ENCODE peak calls at places on chromosome 17, in six cellular contexts. P is H7, M is fibroblast of lung, D is psoas muscle, N is HS-5, B is GM04504. F is an unnamed sample.

GRCh38 chr17:28747046-28747691 is 3.4 kb downstream of the TRAF4 start:
- DNase-seq in P (peak), M (no peak), N (no peak), D (no peak), B (no peak), F (no peak)

GRCh38 chr17:59607817-59608403 is 11.8 kb upstream of the CLTC start:
- DNase-seq in P (peak), D (no peak), B (no peak), M (no peak), N (no peak), F (no peak)

GRCh38 chr17:12922120-12922519 is 95.7 kb downstream of the ELAC2 start:
- DNase-seq in N (no peak), B (no peak), M (no peak), P (no peak), D (no peak), F (no peak)

GRCh38 chr17:59221159-59221847 is 992 bp downstream of the GDPD1 start:
- DNase-seq in D (no peak), B (no peak), N (no peak), M (no peak), P (no peak), F (no peak)

GRCh38 chr17:12402963-12403622 is 262.6 kb upstream of the MYOCD start:
- DNase-seq in D (no peak), P (no peak), M (peak), B (no peak), N (peak), F (peak)

GRCh38 chr17:48814504-48814903 is 2.5 kb downstream of the TTLL6 start:
- DNase-seq in M (peak), P (peak), B (no peak), D (peak), N (peak), F (no peak)

GRCh38 chr17:40095944-40096791 is 4.2 kb downstream of the NR1D1 start:
- DNase-seq in B (no peak), P (peak), N (no peak), M (no peak), D (peak), F (no peak)

GRCh38 chr17:40458001-40458791 is 14.9 kb downstream of the IGFBP4 start:
- DNase-seq in B (peak), D (no peak), N (no peak), M (peak), P (peak), F (peak)

GRCh38 chr17:27915715-27916114 is 22.6 kb upstream of the LYRM9 start:
- DNase-seq in N (no peak), P (peak), B (no peak), D (no peak), M (no peak), F (no peak)

GRCh38 chr17:73404246-73404645 is 92.4 kb upstream of the CDC42EP4 start:
- DNase-seq in B (no peak), M (no peak), D (no peak), P (no peak), N (no peak), F (no peak)

GRCh38 chr17:16281351-16281750 is 64.3 kb downstream of the PIGL start:
- DNase-seq in B (no peak), M (peak), N (no peak), P (no peak), D (no peak), F (no peak)

GRCh38 chr17:81437221-81437651 is 42.0 kb downstream of the BAHCC1 start:
- DNase-seq in P (no peak), B (no peak), M (no peak), D (no peak), N (no peak), F (no peak)

GRCh38 chr17:56290486-56291118 is 137.3 kb downstream of the ANKFN1 start:
- DNase-seq in D (no peak), N (no peak), P (no peak), B (no peak), M (no peak), F (no peak)

GRCh38 chr17:39835038-39835786 is 28.9 kb downstream of the IKZF3 start:
- DNase-seq in M (no peak), D (no peak), N (no peak), B (no peak), P (peak), F (no peak)

GRCh38 chr17:52106638-52107261 is 51.8 kb downstream of the CA10 start:
- DNase-seq in B (peak), P (peak), D (peak), N (no peak), M (peak), F (no peak)

GRCh38 chr17:81684442-81684911 is 666 bp downstream of the HGS start:
- DNase-seq in P (peak), B (no peak), M (no peak), N (peak), D (no peak), F (no peak)

GRCh38 chr17:56173958-56174357 is 20.7 kb downstream of the ANKFN1 start:
- DNase-seq in N (no peak), M (peak), D (no peak), B (no peak), P (no peak), F (no peak)

GRCh38 chr17:28993013-28993600 is 12.7 kb downstream of the SEZ6 start:
- DNase-seq in D (no peak), B (no peak), P (no peak), M (no peak), N (no peak), F (no peak)

GRCh38 chr17:38575781-38576180 is 30.0 kb downstream of the SRCIN1 start:
- DNase-seq in B (no peak), D (no peak), P (no peak), N (no peak), M (peak), F (no peak)

GRCh38 chr17:72385482-72385881 is 264.7 kb downstream of the SOX9 start:
- DNase-seq in M (no peak), D (no peak), B (no peak), P (no peak), N (no peak), F (no peak)

GRCh38 chr17:42759982-42760651 is 910 bp upstream of the RAMP2 start:
- DNase-seq in B (no peak), M (no peak), D (no peak), P (no peak), N (no peak), F (no peak)

GRCh38 chr17:72345536-72345935 is 224.7 kb downstream of the SOX9 start:
- DNase-seq in D (no peak), N (no peak), P (no peak), M (no peak), B (no peak), F (no peak)

GRCh38 chr17:47222032-47222431 is 12.9 kb downstream of the MYL4 start:
- DNase-seq in D (no peak), N (no peak), M (no peak), P (no peak), B (no peak), F (no peak)

GRCh38 chr17:2688351-2689342 is 22.9 kb downstream of the CLUH start:
- DNase-seq in P (peak), B (no peak), M (no peak), N (no peak), D (no peak), F (no peak)

GRCh38 chr17:57284984-57285646 is 28.8 kb downstream of the MSI2 start:
- DNase-seq in N (no peak), M (peak), P (peak), D (no peak), B (no peak), F (no peak)

GRCh38 chr17:62802531-62803205 is 5.4 kb downstream of the MARCHF10 start:
- DNase-seq in N (no peak), M (peak), B (no peak), D (no peak), P (no peak), F (no peak)